ENCODE peak calls at places on chromosomes 7 and 10, in six cellular contexts. L is mammary epithelial cell, J is dorsolateral prefrontal cortex, Q is lower leg skin, G is IMR-90, N is heart left ventricle. R is an unnamed sample.

GRCh38 chr7:148395292-148395691 is 195.3 kb upstream of the C7orf33 start:
- DNase-seq in L (no peak), J (no peak), G (no peak), Q (no peak), N (no peak), R (peak)

GRCh38 chr7:105173586-105173985 is 159.6 kb downstream of the KMT2E start:
- DNase-seq in J (no peak), L (no peak), G (no peak), N (no peak), Q (no peak), R (no peak)

GRCh38 chr10:25017247-25017590 is 807 bp downstream of the THNSL1 start:
- DNase-seq in J (no peak), Q (peak), L (no peak), N (peak), G (peak), R (peak)

GRCh38 chr10:28431139-28431538 is 101.8 kb upstream of the WAC start:
- DNase-seq in L (no peak), G (no peak), N (no peak), Q (no peak), J (no peak), R (no peak)

GRCh38 chr10:109852004-109852717 is 71.2 kb downstream of the XPNPEP1 start:
- DNase-seq in J (peak), N (peak), L (peak), G (peak), Q (peak), R (peak)

GRCh38 chr7:47227762-47228177 is 354.1 kb downstream of the TNS3 start:
- DNase-seq in J (no peak), G (peak), N (peak), Q (no peak), L (peak), R (peak)

GRCh38 chr10:77710081-77710551 is 72.5 kb upstream of the KCNMA1 start:
- DNase-seq in Q (no peak), L (no peak), J (no peak), G (no peak), N (no peak), R (no peak)

GRCh38 chr10:67779455-67780205 is 58.4 kb downstream of the DNAJC12 start:
- DNase-seq in N (peak), Q (peak), J (no peak), G (peak), L (peak), R (peak)

GRCh38 chr10:111756541-111757061 is 427.0 kb downstream of the GPAM start:
- DNase-seq in L (peak), J (peak), N (no peak), G (no peak), Q (peak), R (peak)

GRCh38 chr10:86004310-86004709 is 362.3 kb downstream of the GRID1 start:
- DNase-seq in N (no peak), L (no peak), G (no peak), Q (no peak), J (no peak), R (no peak)

GRCh38 chr7:71633571-71634008 is 501.6 kb downstream of the GALNT17 start:
- DNase-seq in J (no peak), N (no peak), L (peak), G (peak), Q (no peak), R (peak)

GRCh38 chr7:43248961-43249807 is 136.7 kb downstream of the HECW1 start:
- DNase-seq in L (no peak), G (peak), J (peak), Q (no peak), N (no peak), R (peak)

GRCh38 chr7:123622660-123623386 is 21.2 kb downstream of the ASB15 start:
- DNase-seq in Q (no peak), G (no peak), L (no peak), J (no peak), N (no peak), R (peak)

GRCh38 chr7:109449760-109450159 is 880.1 kb downstream of the DNAJB9 start:
- DNase-seq in J (no peak), L (no peak), G (no peak), Q (no peak), N (no peak), R (no peak)

GRCh38 chr7:15669443-15669842 is 17.0 kb downstream of the MEOX2 start:
- DNase-seq in L (no peak), Q (no peak), J (no peak), G (no peak), N (no peak), R (no peak)

GRCh38 chr7:15667999-15668398 is 18.5 kb downstream of the MEOX2 start:
- DNase-seq in Q (no peak), L (no peak), G (no peak), N (no peak), J (no peak), R (no peak)
- H3K4me3 ChIP-seq in Q (no peak), L (no peak), G (no peak), N (no peak), J (no peak), R (no peak)

DNA sequence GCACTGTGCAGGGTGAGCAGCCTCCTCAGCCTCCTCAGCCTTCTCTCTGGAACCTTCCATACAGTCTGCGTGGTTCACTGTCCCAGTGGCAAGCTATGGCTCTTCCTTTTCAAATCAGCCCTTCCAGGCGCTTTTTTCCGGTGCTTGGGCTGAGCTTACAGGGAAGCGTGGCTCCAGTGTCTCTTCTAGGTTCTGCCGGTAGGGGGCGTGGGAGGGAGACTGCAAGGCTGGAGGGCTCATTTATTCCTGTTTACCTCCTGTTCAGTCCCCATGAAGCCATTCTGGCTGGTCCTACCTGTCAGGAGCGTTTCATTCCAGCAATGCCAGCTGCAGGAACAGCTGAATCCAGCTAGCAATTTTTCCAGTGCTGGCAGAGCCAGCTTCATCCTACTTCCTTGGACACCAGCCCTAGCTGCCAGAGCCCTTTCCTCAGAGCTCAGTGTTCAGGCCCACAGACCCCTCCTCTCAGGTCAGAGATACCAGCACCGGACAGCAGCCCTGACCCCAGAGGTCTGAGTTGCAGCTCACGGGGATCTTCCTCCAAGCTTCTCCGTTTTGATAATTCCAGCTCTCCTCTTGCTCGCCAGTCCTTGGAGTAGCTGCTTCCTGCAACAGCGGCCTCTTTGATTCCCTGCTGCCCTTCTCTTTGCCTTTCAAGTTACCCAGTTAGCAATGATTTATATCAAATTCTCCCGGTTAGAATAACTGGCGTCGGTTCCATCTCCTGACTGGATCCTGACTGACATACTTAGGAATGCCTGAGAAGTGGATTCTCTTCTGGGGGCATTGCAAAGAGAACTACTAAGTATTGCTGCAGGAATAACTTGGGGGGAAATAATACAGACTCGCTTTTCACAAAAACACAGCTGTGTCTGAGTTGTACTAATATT is 129.8 kb downstream of the FRMD4A start:
- DNase-seq in N (no peak), J (no peak), G (peak), Q (no peak), L (no peak), R (no peak)
- TF ChIP-seq CTCF in N (no peak), J (peak), G (peak), Q (no peak), L (no peak), R (peak)

GRCh38 chr7:25959168-25959734 is 192.7 kb upstream of the NFE2L3 start:
- DNase-seq in Q (no peak), L (no peak), G (no peak), J (no peak), N (no peak), R (no peak)
- H3K4me3 ChIP-seq in Q (no peak), L (no peak), G (no peak), J (no peak), N (no peak), R (no peak)

GRCh38 chr7:94008537-94008936 is 4.4 kb upstream of the BET1 start:
- DNase-seq in Q (no peak), N (no peak), G (peak), J (no peak), L (peak), R (no peak)

GRCh38 chr7:94011714-94012353 is 7.7 kb upstream of the BET1 start:
- DNase-seq in G (no peak), J (no peak), N (no peak), L (no peak), Q (no peak), R (no peak)

GRCh38 chr7:94015538-94015937 is 11.4 kb upstream of the BET1 start:
- DNase-seq in L (no peak), J (no peak), G (no peak), N (no peak), Q (no peak), R (no peak)

DNA sequence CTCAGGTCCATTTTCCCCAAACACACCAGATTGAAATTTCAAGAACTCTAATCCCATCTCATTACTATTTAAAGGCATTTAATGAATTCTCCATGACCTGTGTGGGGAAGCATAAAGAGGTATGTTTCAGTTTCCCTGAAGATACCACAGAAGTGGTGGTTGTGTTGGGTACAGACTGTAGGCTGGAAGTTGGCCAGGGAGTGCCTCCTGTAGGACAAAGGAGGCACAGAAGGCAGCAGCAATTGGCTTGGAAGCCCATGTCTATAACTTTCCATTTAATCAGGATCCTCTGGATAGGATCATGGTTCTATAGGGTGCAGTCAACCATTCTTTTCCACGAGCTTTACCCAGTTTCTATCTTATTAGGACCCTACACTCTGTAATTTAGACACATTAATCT is 8.6 kb upstream of the BET1 start:
- DNase-seq in J (no peak), N (no peak), Q (no peak), L (no peak), G (no peak), R (no peak)
- TF ChIP-seq CTCF in J (no peak), N (no peak), Q (no peak), L (no peak), G (no peak), R (no peak)

DNA sequence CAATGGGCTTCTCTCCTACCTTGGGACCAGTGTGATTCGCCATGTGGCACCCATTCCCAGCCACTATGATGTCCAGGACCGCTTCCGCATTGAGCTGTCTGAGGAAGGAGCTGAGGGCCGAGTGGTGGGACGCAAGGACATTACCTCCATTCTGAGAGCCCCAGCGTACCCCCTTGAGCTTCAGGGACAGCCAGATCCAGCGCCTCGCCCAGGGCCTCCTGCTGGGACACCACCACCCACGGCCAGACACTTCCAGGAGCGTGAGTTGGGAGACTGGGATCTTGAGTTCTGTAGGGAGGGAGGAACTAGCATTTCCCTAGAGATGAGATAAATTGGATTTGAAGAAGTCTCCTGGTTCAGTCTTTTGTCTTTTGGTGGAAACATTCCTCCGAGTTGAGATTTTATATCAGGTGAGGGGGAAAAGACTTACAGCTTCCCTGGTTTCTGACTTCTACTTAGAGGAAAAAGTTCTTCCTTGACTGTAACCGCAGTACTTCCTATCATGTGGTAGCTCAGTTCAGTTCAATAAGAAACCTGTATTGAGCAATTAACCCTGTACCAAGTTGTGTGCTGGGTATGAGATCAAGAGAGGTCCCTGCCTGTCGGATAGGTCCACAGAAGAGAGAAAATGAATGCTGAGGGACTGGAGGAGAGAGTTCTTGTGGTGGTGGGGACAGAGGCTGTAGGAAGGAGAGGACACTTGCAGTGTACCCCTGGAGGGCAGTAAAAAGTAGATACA is 1.3 kb downstream of the MOSPD3 start:
- DNase-seq in G (no peak), Q (no peak), L (no peak), N (no peak), J (no peak), R (no peak)
- H3K4me3 ChIP-seq in G (peak), Q (no peak), L (no peak), N (no peak), J (peak), R (peak)

GRCh38 chr10:31622993-31623392 is 304.0 kb downstream of the ZEB1 start:
- DNase-seq in L (no peak), J (no peak), Q (peak), N (no peak), G (peak), R (peak)
- TF ChIP-seq CTCF in L (no peak), J (no peak), Q (no peak), N (no peak), G (no peak), R (peak)

R was measured in choroid plexus epithelial cell.